ENCODE peak calls at places on chromosomes 6 and 20, in five cellular contexts. P is transverse colon, L is breast epithelium, T is ovary, B is esophagus squamous epithelium. F is an unnamed sample.
A peak's percentile ranks its signal among the peaks of the same experiment; 100 is the strongest.

GRCh38 chr6:101146389-101146788 is 247.1 kb upstream of the GRIK2 start:
- DNase-seq in P (no peak), L (no peak), T (no peak), B (no peak), F (no peak)

GRCh38 chr20:38649275-38649891 is 47.8 kb downstream of the ARHGAP40 start:
- DNase-seq in P (no peak), L (no peak), T (no peak), B (no peak), F (no peak)

GRCh38 chr20:44011251-44011940 is 96.7 kb downstream of the TOX2 start:
- DNase-seq in P (no peak), L (no peak), T (no peak), B (no peak), F (no peak)

GRCh38 chr20:64180673-64181072 is 16.4 kb downstream of the MYT1 start:
- DNase-seq in P (no peak), L (no peak), T (no peak), B (no peak), F (no peak)

GRCh38 chr6:111585241-111585968 is 20.3 kb downstream of the TRAF3IP2 start:
- DNase-seq in P (no peak), L (no peak), T (no peak), B (no peak), F (no peak)

GRCh38 chr6:66183982-66184555 is 477.0 kb upstream of the EYS start:
- DNase-seq in P (no peak), L (no peak), T (no peak), B (no peak), F (no peak)

GRCh38 chr20:56676679-56677078 is 47.6 kb downstream of the TFAP2C start:
- DNase-seq in P (no peak), L (no peak), T (no peak), B (no peak), F (no peak)

GRCh38 chr6:106574729-106575458 is 54.4 kb downstream of the RTN4IP1 start:
- DNase-seq in P (no peak), L (peak; percentile 55), T (no peak), B (no peak), F (no peak)

GRCh38 chr6:75158176-75158575 is 47.7 kb downstream of the COL12A1 start:
- DNase-seq in P (no peak), L (no peak), T (no peak), B (no peak), F (no peak)

GRCh38 chr20:41715525-41715924 is 97.3 kb upstream of the CHD6 start:
- DNase-seq in P (no peak), L (no peak), T (no peak), B (no peak), F (no peak)

GRCh38 chr20:62633571-62634329 is 8.6 kb upstream of the SLCO4A1 start:
- DNase-seq in P (no peak), L (no peak), T (no peak), B (no peak), F (no peak)

GRCh38 chr6:168326294-168327261 is 7.0 kb upstream of the DACT2 start:
- DNase-seq in P (no peak), L (no peak), T (no peak), B (no peak), F (no peak)

GRCh38 chr6:98832282-98833100 is 1.9 kb upstream of the POU3F2 start:
- DNase-seq in P (no peak), L (no peak), T (peak; percentile 40), B (no peak), F (no peak)

GRCh38 chr20:37192137-37192854 is 12.9 kb upstream of the MROH8 start:
- DNase-seq in P (peak; percentile 89), L (peak; percentile 87), T (peak; percentile 92), B (peak; percentile 16), F (peak; percentile 95)

GRCh38 chr20:38290829-38291581 is 13.0 kb upstream of the BPI start:
- DNase-seq in P (no peak), L (no peak), T (no peak), B (no peak), F (no peak)

GRCh38 chr6:43253401-43253800 is 10.1 kb downstream of the TTBK1 start:
- DNase-seq in P (no peak), L (no peak), T (no peak), B (no peak), F (no peak)

GRCh38 chr6:147806697-147807096 is 298.2 kb downstream of the SAMD5 start:
- DNase-seq in P (no peak), L (no peak), T (no peak), B (no peak), F (no peak)

GRCh38 chr6:24566020-24566752 is 71.4 kb downstream of the ALDH5A1 start:
- DNase-seq in P (no peak), L (no peak), T (no peak), B (no peak), F (no peak)

GRCh38 chr20:47464380-47465101 is 37.1 kb upstream of the NCOA3 start:
- DNase-seq in P (peak; percentile 50), L (peak; percentile 40), T (no peak), B (no peak), F (peak; percentile 94)

GRCh38 chr20:25009218-25010145 is 16.9 kb upstream of the APMAP start:
- DNase-seq in P (peak; percentile 5), L (peak; percentile 9), T (no peak), B (no peak), F (peak; percentile 80)

GRCh38 chr6:167839343-167839742 is 12.6 kb downstream of the AFDN start:
- DNase-seq in P (no peak), L (no peak), T (no peak), B (no peak), F (no peak)

GRCh38 chr20:61951695-61952533 is 113.8 kb downstream of the TAF4 start:
- DNase-seq in P (no peak), L (no peak), T (peak; percentile 77), B (no peak), F (peak; percentile 56)

GRCh38 chr6:37123957-37124729 is 45.8 kb upstream of the PIM1 start:
- DNase-seq in P (no peak), L (no peak), T (no peak), B (no peak), F (no peak)

GRCh38 chr6:30013296-30013922 is 47.7 kb upstream of the POLR1H start:
- DNase-seq in P (no peak), L (no peak), T (no peak), B (no peak), F (no peak)

GRCh38 chr6:4640139-4640538 is 136.1 kb upstream of the CDYL start:
- DNase-seq in P (no peak), L (no peak), T (no peak), B (no peak), F (no peak)

GRCh38 chr6:77926198-77926752 is 273.4 kb downstream of the MEI4 start:
- DNase-seq in P (no peak), L (no peak), T (no peak), B (no peak), F (no peak)
- TF ChIP-seq CTCF in P (no peak), L (no peak), T (no peak), B (no peak), F (no peak)

GRCh38 chr20:58227391-58228102 is 906 bp downstream of the ANKRD60 start:
- DNase-seq in P (no peak), L (no peak), T (no peak), B (no peak), F (no peak)
- TF ChIP-seq POLR2A in P (no peak), L (no peak), T (no peak), B (no peak), F (no peak)

GRCh38 chr6:121760640-121761213 is 325.3 kb downstream of the GJA1 start:
- DNase-seq in P (no peak), L (no peak), T (no peak), B (no peak), F (no peak)
- TF ChIP-seq CTCF in P (no peak), L (no peak), T (no peak), B (no peak), F (no peak)

DNA sequence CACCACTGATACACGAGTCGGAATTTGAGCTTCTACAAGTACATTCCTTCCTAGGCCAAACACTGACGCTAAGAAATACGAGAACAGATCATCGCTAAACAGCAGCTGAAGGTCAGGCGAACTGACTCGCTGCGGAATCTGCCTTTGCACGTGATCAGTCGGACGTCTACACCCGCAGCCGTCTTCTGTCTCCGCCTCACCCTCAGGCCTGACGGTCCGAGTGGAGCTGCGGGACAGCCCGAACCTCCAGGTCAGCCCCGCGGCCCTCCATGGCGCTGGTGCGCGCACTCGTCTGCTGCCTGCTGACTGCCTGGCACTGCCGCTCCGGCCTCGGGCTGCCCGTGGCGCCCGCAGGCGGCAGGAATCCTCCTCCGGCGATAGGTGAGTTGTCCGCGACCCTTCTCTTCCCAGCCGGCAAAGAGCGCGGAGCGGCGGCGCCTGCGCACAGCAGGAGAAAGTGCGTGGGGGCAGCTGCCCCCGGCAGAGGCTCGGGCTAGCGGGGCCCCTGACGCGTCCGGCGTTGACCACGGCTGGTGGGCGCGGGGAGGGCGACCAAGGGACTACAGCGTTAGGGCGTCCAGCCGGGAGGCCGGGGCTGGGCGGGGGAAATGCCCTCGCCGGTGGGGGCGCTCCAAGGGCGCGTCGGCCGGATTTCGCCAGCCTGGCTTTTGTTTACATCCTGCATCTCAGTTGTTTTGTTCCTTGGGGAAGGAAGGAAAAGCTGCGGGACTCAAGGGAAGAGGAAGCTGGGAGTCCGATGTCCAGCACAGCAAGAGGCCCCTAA is at the start of gene SMPDL3A:
- DNase-seq in P (peak; percentile 83), L (peak; percentile 34), T (peak; percentile 86), B (no peak), F (peak; percentile 93)
- TF ChIP-seq POLR2A in P (peak; percentile 93), L (no peak), T (peak; percentile 47), B (peak; percentile 43), F (peak; percentile 15)

F was measured in lower leg skin.